ENCODE peak calls at places on chromosome 7, in six cellular contexts. I is lower leg skin, B is GM10248, C is brain microvascular endothelial cell, Q is GM23338, K is ascending aorta. V is an unnamed sample.

GRCh38 chr7:146864644-146865043 is 748.0 kb downstream of the CNTNAP2 start:
- DNase-seq in I (no peak), B (no peak), C (no peak), Q (peak; percentile 33), K (no peak), V (no peak)

GRCh38 chr7:106979551-106980357 is 64.8 kb upstream of the PRKAR2B start:
- DNase-seq in I (no peak), B (no peak), C (no peak), Q (peak; percentile 32), K (no peak), V (no peak)

GRCh38 chr7:45717537-45718235 is 143.5 kb downstream of the ADCY1 start:
- DNase-seq in I (no peak), B (no peak), C (no peak), Q (no peak), K (no peak), V (no peak)

GRCh38 chr7:3399858-3400257 is 98.8 kb downstream of the SDK1 start:
- DNase-seq in I (no peak), B (no peak), C (peak; percentile 34), Q (peak; percentile 95), K (no peak), V (no peak)

GRCh38 chr7:105015631-105015965 is 1.6 kb downstream of the KMT2E start:
- DNase-seq in I (peak; percentile 83), B (no peak), C (peak; percentile 48), Q (peak; percentile 55), K (no peak), V (no peak)

GRCh38 chr7:114416089-114416990 is 1.7 kb downstream of the FOXP2 start:
- DNase-seq in I (no peak), B (no peak), C (no peak), Q (no peak), K (no peak), V (no peak)

GRCh38 chr7:24057243-24057642 is 226.7 kb upstream of the NPY start:
- DNase-seq in I (no peak), B (no peak), C (no peak), Q (peak; percentile 14), K (no peak), V (no peak)

GRCh38 chr7:2754086-2754485 is 66.1 kb downstream of the AMZ1 start:
- DNase-seq in I (no peak), B (no peak), C (peak; percentile 30), Q (no peak), K (no peak), V (no peak)

GRCh38 chr7:81684513-81685262 is 85.2 kb downstream of the HGF start:
- DNase-seq in I (peak; percentile 97), B (peak; percentile 2), C (peak; percentile 100), Q (no peak), K (peak; percentile 89), V (peak; percentile 1)

DNA sequence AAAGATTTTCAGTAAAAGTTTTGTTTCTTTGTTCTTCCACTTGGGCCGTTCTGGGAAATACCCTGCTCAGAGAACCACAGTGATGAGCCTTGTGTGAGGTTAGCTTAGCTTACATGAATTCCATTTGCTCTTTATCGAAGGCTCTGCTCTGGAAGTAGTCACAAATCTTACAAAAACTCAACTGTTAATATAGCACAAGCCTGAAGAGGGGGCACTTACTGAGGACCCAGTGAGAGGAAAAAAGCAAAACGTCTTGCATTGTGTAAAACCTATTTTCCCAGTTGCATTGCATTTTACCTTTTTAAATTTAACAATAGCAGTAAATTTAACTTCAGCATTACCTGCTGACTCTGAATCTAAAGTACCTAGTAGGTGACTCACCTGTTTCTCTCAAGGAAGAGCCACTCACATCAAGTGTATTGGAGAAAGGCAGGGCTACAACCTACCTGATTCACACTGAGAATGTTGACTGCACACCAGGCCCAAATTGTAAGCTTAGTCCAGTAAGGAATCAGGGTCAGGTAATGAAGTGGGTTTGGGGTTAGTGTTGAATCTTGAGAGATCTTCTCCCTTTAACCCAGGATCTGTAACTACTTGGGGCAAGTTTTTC is 42.3 kb downstream of the PPP1R17 start:
- DNase-seq in I (no peak), B (no peak), C (no peak), Q (peak; percentile 57), K (no peak), V (no peak)
- TF ChIP-seq CTCF in I (no peak), B (no peak), C (peak; percentile 36), Q (peak; percentile 42), K (no peak), V (no peak)

DNA sequence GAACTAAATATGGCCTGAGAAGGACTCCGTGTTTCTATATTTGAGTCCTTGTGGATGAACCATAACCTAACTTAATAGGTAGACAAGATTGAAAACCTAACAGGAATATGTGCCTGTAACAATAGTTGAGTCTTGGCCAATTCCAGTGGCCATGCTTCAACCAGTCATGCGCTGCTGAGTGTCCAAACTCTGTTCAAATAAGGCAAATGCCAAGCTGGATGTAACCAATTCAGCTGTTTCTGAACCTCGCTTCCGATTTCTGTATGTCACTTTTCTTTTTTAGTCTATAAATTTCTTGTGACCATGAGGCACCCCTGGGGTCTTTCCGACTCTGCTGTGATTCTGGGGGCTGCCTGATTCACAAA is 608.2 kb downstream of the GALNT17 start:
- DNase-seq in I (no peak), B (no peak), C (no peak), Q (no peak), K (no peak), V (no peak)
- TF ChIP-seq CTCF in I (no peak), B (no peak), C (no peak), Q (no peak), K (no peak), V (no peak)

DNA sequence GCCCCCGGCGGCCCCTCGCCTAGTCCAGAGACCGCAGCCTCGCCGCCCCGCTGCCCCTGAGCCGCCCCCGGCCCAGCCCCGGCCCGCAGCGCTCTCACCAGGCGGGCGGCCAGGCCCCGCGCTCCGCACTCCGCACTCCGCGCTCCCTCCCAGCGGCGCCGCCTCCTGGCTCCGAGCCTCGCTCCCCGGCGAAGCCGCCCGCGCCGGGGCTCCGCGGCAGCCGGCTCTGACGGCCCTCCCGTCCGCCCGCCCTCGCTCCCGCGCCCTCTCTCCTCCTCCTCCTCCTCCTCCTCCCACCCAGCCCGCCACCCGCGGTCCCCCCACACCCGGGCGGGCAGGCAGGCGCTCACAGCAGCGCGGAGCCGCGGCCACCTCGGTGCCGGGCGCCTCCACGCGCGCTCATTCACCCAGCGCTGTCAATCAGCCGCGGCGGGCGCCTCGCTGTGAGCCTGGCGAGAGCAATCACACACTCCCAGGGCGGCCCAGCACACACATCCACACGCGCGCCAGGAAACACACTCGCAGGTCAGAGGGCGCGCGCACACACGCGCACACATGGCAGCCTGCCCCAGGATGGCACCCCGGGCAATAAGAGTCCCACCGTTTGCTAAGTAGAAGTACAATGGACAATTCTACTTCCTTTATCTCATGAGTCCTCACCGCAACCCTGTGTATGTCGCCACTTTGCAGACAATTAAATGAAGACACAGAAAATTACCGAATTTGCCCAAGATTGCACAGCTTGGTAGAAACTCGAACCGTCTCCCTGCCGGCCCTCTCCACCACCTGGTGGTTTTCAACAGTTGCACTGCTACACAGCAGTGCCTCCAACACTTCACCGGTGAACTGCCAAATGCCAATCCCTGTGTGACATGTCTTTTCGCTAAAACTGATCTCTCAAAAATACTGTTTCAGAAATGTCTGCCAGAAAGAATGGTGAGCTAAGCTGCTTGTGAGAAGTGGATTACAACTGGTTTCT is at the start of gene PRRT4:
- DNase-seq in I (no peak), B (peak; percentile 50), C (no peak), Q (peak; percentile 72), K (no peak), V (peak; percentile 74)
- TF ChIP-seq CTCF in I (no peak), B (no peak), C (no peak), Q (peak; percentile 0), K (no peak), V (no peak)

DNA sequence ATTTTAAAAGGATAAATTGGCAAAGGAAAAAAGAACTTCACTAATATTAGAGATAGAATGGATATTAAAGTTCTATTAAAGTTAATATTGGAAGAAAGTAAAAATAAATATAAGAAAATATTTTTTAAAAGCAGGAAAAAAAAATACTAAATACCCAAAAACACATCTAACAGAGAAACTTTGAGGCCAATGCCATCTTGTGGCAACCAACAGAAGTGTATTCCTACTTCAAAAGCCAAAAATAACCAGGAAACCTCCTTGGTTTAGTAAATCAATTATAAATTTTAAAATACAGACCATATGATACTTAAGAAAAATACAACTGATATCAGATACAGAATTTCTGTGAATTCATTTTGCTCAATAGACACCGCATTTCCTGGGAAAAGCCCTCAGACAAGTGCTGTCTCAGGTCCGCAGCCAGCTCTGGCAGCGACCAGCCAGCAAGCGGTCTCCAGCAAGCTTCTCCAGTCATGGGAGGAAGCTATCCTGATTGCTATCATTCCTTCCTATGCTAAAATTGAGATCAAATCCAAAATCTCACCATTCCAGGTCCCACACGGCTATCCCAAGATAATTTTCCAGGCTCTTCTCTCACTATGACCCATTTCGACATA is 65.3 kb downstream of the LMBR1 start:
- DNase-seq in I (no peak), B (no peak), C (peak; percentile 9), Q (peak; percentile 56), K (no peak), V (no peak)
- TF ChIP-seq CTCF in I (no peak), B (peak; percentile 25), C (peak; percentile 52), Q (peak; percentile 53), K (peak; percentile 16), V (peak; percentile 21)

GRCh38 chr7:100126239-100126930 is 382 bp upstream of the MBLAC1 start:
- DNase-seq in I (no peak), B (no peak), C (no peak), Q (no peak), K (no peak), V (no peak)
- TF ChIP-seq CTCF in I (no peak), B (no peak), C (no peak), Q (no peak), K (no peak), V (no peak)

DNA sequence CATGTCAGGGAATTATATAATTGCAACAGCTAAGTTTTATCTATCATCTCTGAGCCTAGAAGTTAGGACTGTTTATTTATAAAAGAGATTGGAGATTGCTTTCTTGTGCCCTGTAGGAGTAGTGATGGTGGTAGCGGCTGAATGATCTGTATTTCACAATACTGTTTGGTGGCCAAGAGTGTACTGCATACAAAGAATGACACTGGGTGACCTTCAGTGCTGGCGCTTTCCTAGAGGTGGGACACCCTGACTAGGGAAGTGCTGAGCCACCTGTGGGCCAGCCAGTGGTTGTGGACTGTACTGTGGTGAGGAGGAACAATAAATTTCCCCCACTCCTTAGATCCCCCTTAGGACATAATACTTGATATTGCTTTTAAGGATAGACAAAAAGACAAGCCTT is 53.0 kb downstream of the COPG2 start:
- DNase-seq in I (no peak), B (no peak), C (no peak), Q (no peak), K (no peak), V (no peak)
- TF ChIP-seq CTCF in I (no peak), B (no peak), C (no peak), Q (no peak), K (no peak), V (no peak)

V was measured in GM13976.